ENCODE peak calls at places on chromosome 16, in five cellular contexts. F is LoVo, Z is fibroblast of the conjunctiva, R is GM23338, N is PC-9. W is an unnamed sample.

GRCh38 chr16:85586360-85587145 is 26.6 kb upstream of the GSE1 start:
- DNase-seq in F (no peak), Z (no peak), R (no peak), N (no peak), W (peak)

GRCh38 chr16:27123795-27124194 is 57.1 kb downstream of the C16orf82 start:
- DNase-seq in F (no peak), Z (no peak), R (no peak), N (no peak), W (no peak)

GRCh38 chr16:2598133-2598641 is 60.4 kb downstream of the PDPK1 start:
- DNase-seq in F (no peak), Z (no peak), R (no peak), N (no peak), W (no peak)

GRCh38 chr16:50635505-50636392 is 45.4 kb downstream of the SNX20 start:
- DNase-seq in F (no peak), Z (no peak), R (peak), N (no peak), W (no peak)

GRCh38 chr16:86075839-86076440 is 177.0 kb downstream of the IRF8 start:
- DNase-seq in F (no peak), Z (no peak), R (no peak), N (no peak), W (no peak)

GRCh38 chr16:72832640-72833039 is 215.3 kb downstream of the ZFHX3 start:
- DNase-seq in F (peak), Z (peak), R (peak), N (peak), W (peak)

GRCh38 chr16:13866073-13866472 is 53.9 kb upstream of the ERCC4 start:
- DNase-seq in F (peak), Z (peak), R (peak), N (peak), W (peak)

GRCh38 chr16:89308391-89309333 is 91.2 kb downstream of the ZNF778 start:
- DNase-seq in F (no peak), Z (no peak), R (peak), N (no peak), W (no peak)

GRCh38 chr16:21169249-21169981 is 10.9 kb downstream of the LDAF1 start:
- DNase-seq in F (no peak), Z (no peak), R (no peak), N (no peak), W (no peak)

GRCh38 chr16:24906199-24906808 is 60.5 kb downstream of the SLC5A11 start:
- DNase-seq in F (no peak), Z (peak), R (peak), N (no peak), W (no peak)

GRCh38 chr16:457732-458400 is 32.4 kb downstream of the RAB11FIP3 start:
- DNase-seq in F (no peak), Z (no peak), R (peak), N (no peak), W (no peak)

GRCh38 chr16:59899940-59900339 is 1165.8 kb upstream of the GOT2 start:
- DNase-seq in F (no peak), Z (no peak), R (no peak), N (no peak), W (no peak)

W was measured in retina.